ENCODE peak calls at places on chromosomes 3 and 15, in nine cellular contexts. Q is cardiac muscle cell; C is breast epithelium; B is NT2/D1; J is neuronal stem cell; E is heart right ventricle; K is HCT116; L is naive thymus-derived CD4-positive, alpha-beta T cell; M is PC-3. P is an unnamed sample.
A peak's percentile ranks its signal among the peaks of the same experiment; 100 is the strongest.

GRCh38 chr15:48469271-48469670 is 138.0 kb downstream of the DUT start:
- DNase-seq in Q (no peak), C (no peak), B (no peak), J (no peak), E (no peak), K (no peak), L (no peak), M (no peak), P (no peak)

GRCh38 chr15:45409596-45409995 is 31.3 kb upstream of the GATM start:
- DNase-seq in Q (no peak), C (no peak), B (no peak), J (no peak), E (no peak), K (no peak), L (no peak), M (no peak), P (no peak)

GRCh38 chr15:44097552-44097951 is 97.5 kb downstream of the FRMD5 start:
- DNase-seq in Q (no peak), C (no peak), B (no peak), J (no peak), E (no peak), K (no peak), L (no peak), M (no peak), P (no peak)

GRCh38 chr3:73624363-73625123 is at the start of gene PDZRN3:
- DNase-seq in Q (peak; percentile 82), C (peak; percentile 47), B (peak; percentile 50), J (peak; percentile 69), E (peak; percentile 70), K (no peak), L (no peak), M (no peak), P (no peak)

GRCh38 chr15:70722266-70723123 is 40.9 kb downstream of the UACA start:
- DNase-seq in Q (peak; percentile 61), C (no peak), B (peak; percentile 22), J (no peak), E (no peak), K (peak; percentile 45), L (peak; percentile 42), M (peak; percentile 61), P (no peak)

GRCh38 chr3:142808103-142808917 is 80.6 kb downstream of the PCOLCE2 start:
- DNase-seq in Q (no peak), C (no peak), B (no peak), J (no peak), E (no peak), K (peak; percentile 50), L (no peak), M (peak; percentile 80), P (no peak)

GRCh38 chr3:174162550-174162949 is 696.6 kb upstream of the NAALADL2 start:
- DNase-seq in Q (no peak), C (no peak), B (no peak), J (no peak), E (no peak), K (no peak), L (no peak), M (no peak), P (no peak)

GRCh38 chr3:188323067-188323842 is 169.3 kb downstream of the LPP start:
- DNase-seq in Q (no peak), C (no peak), B (no peak), J (no peak), E (no peak), K (no peak), L (peak; percentile 57), M (no peak), P (no peak)

GRCh38 chr3:89654031-89654430 is 546.6 kb downstream of the EPHA3 start:
- DNase-seq in Q (no peak), C (no peak), B (no peak), J (no peak), E (no peak), K (no peak), L (no peak), M (no peak), P (peak; percentile 20)

GRCh38 chr15:73601449-73602425 is 31.5 kb downstream of the NPTN start:
- DNase-seq in Q (peak; percentile 33), C (peak; percentile 56), B (no peak), J (no peak), E (no peak), K (no peak), L (no peak), M (peak; percentile 58), P (no peak)

GRCh38 chr3:42094128-42094527 is 3.0 kb downstream of the TRAK1 start:
- DNase-seq in Q (no peak), C (no peak), B (no peak), J (no peak), E (no peak), K (no peak), L (no peak), M (no peak), P (no peak)

GRCh38 chr3:171354049-171354705 is 106.0 kb downstream of the TNIK start:
- DNase-seq in Q (no peak), C (no peak), B (no peak), J (no peak), E (no peak), K (peak; percentile 68), L (no peak), M (peak; percentile 52), P (peak; percentile 32)

GRCh38 chr3:73586190-73586589 is 38.6 kb downstream of the PDZRN3 start:
- DNase-seq in Q (no peak), C (no peak), B (no peak), J (no peak), E (no peak), K (no peak), L (no peak), M (no peak), P (no peak)

GRCh38 chr15:48940508-48940907 is 23.2 kb downstream of the SHC4 start:
- DNase-seq in Q (no peak), C (no peak), B (no peak), J (no peak), E (no peak), K (no peak), L (no peak), M (peak; percentile 86), P (no peak)

GRCh38 chr3:138260636-138261035 is 69.0 kb downstream of the NME9 start:
- DNase-seq in Q (no peak), C (no peak), B (no peak), J (no peak), E (no peak), K (no peak), L (no peak), M (no peak), P (no peak)

GRCh38 chr3:11717301-11717700 is 73.6 kb upstream of the VGLL4 start:
- DNase-seq in Q (no peak), C (no peak), B (no peak), J (no peak), E (no peak), K (no peak), L (no peak), M (no peak), P (no peak)

GRCh38 chr15:40111888-40112287 is 3.2 kb upstream of the BMF start:
- DNase-seq in Q (no peak), C (no peak), B (no peak), J (no peak), E (no peak), K (no peak), L (no peak), M (no peak), P (no peak)

DNA sequence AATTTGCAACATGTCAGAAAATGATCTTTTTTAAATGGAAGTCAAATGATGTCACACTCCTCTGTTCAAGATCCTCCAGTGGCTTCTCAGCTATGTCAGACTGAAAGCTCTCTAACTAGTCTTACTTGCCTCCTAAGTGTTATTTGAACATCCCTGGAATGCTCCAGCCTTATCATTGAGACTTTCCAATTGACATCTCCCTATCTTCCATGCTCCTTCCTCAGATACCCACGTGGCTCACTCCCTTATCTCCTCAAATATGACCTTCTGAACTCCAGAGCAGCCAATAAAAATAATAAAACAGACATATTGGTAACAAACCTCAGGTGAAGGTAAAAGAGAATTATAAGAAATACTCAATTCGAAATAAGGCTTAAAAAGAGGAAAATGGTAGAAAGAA is 25.5 kb upstream of the AADAC start:
- DNase-seq in Q (no peak), C (no peak), B (no peak), J (no peak), E (no peak), K (no peak), L (no peak), M (no peak), P (no peak)
- H3K4me1 ChIP-seq in Q (peaks cover 19% of the 10 kb centered on the region), C (no peaks in the 10 kb centered on the region), B (no peaks in the 10 kb centered on the region), J (no peaks in the 10 kb centered on the region), E (no peaks in the 10 kb centered on the region), K (peaks cover 6% of the 10 kb centered on the region), L (no peaks in the 10 kb centered on the region), M (peaks cover 34% of the 10 kb centered on the region), P (no peaks in the 10 kb centered on the region)

GRCh38 chr15:23750776-23751175 is 63.7 kb upstream of the NDN start:
- DNase-seq in Q (no peak), C (no peak), B (no peak), J (no peak), E (no peak), K (no peak), L (no peak), M (no peak), P (no peak)
- H3K9me3 ChIP-seq in Q (no peaks in the 10 kb centered on the region), C (peaks cover 5% of the 10 kb centered on the region), B (no peaks in the 10 kb centered on the region), J (peaks cover 4% of the 10 kb centered on the region), E (no peaks in the 10 kb centered on the region), K (peaks cover 14% of the 10 kb centered on the region), L (no peaks in the 10 kb centered on the region), M (peaks cover 7% of the 10 kb centered on the region), P (no peaks in the 10 kb centered on the region)

DNA sequence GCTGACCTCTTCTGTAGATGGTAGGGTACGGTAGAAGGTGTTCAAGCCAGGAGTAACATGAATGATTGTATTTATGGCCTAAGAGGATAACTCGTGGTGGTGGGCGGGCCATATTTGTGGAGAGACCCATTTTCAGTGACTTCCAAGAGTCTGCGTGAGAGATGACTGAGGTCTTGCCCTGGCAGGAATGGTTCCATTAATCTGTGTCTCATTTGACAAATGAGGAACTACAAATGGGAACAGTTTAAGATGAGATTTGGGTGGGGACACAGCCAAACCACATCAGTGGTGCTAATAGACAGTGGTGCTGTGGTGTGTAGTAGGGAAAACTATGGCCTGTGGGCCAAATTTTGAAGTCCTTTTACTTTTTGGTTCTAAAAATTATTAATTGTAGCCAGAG is 47.1 kb downstream of the FLNB start:
- DNase-seq in Q (no peak), C (no peak), B (no peak), J (no peak), E (no peak), K (no peak), L (no peak), M (no peak), P (no peak)
- H3K4me1 ChIP-seq in Q (peaks cover 6% of the 10 kb centered on the region), C (peaks cover 17% of the 10 kb centered on the region), B (peaks cover 19% of the 10 kb centered on the region), J (peaks cover 19% of the 10 kb centered on the region), E (peaks cover 35% of the 10 kb centered on the region), K (peaks cover 78% of the 10 kb centered on the region), L (no peaks in the 10 kb centered on the region), M (peaks cover 71% of the 10 kb centered on the region), P (peaks cover 9% of the 10 kb centered on the region)

GRCh38 chr15:26561994-26562730 is 210.7 kb downstream of the GABRB3 start:
- DNase-seq in Q (no peak), C (no peak), B (no peak), J (no peak), E (no peak), K (no peak), L (no peak), M (no peak), P (no peak)

GRCh38 chr15:26561130-26561529 is 211.7 kb downstream of the GABRB3 start:
- DNase-seq in Q (peak; percentile 78), C (no peak), B (no peak), J (no peak), E (no peak), K (no peak), L (no peak), M (no peak), P (no peak)

DNA sequence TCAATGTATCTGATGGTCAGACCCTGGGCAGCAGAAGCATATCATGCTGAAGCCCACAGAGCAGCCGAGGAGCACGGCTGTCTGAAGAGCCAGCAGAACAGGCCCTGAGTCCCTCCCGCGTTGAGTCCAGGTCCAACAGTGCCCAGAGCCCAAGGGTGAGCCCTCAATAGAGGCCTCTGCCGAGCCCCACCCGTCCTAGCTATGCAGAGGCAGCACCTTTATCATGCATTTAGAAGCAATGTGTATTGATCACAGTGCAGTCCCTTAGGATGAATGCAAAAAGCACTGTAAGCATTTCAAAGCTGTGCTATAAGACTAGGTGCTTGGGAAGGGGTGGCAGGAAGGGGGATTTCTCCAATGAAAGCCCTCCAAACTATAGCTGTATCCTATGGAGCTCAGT is 208.5 kb downstream of the GABRB3 start:
- DNase-seq in Q (no peak), C (no peak), B (no peak), J (no peak), E (no peak), K (no peak), L (no peak), M (no peak), P (peak; percentile 18)
- H3K9me3 ChIP-seq in Q (no peaks in the 10 kb centered on the region), C (no peaks in the 10 kb centered on the region), B (no peaks in the 10 kb centered on the region), J (no peaks in the 10 kb centered on the region), E (no peaks in the 10 kb centered on the region), K (peaks cover 4% of the 10 kb centered on the region), L (no peaks in the 10 kb centered on the region), M (no peaks in the 10 kb centered on the region), P (no peaks in the 10 kb centered on the region)

P was measured in HAP-1.